ENCODE peak calls at places on chromosomes 3 and 15, in six cellular contexts. X is tibial artery, W is NAMALWA, L is Calu3, U is esophagus muscularis mucosa, G is pancreas. C is an unnamed sample.

GRCh38 chr3:72171946-72172345 is 387.0 kb upstream of the PROK2 start:
- DNase-seq in U (no peak), L (no peak), X (peak; percentile 53), W (no peak), G (no peak), C (no peak)

GRCh38 chr3:129313415-129313982 is 34.8 kb downstream of the HMCES start:
- DNase-seq in U (no peak), X (no peak), G (peak; percentile 37), L (no peak), W (peak; percentile 53), C (no peak)

GRCh38 chr3:6860911-6861330 is at the start of gene GRM7:
- DNase-seq in X (no peak), G (no peak), U (no peak), W (no peak), L (no peak), C (no peak)

GRCh38 chr3:151379083-151379734 is 5.3 kb downstream of the P2RY12 start:
- DNase-seq in W (peak; percentile 64), L (peak; percentile 63), U (no peak), X (peak; percentile 22), G (peak; percentile 11), C (no peak)

GRCh38 chr15:52727825-52728224 is 48.6 kb upstream of the ATOSA start:
- DNase-seq in G (no peak), W (peak; percentile 37), U (no peak), X (no peak), L (no peak), C (no peak)

GRCh38 chr15:49137861-49138260 is 17.5 kb downstream of the COPS2 start:
- DNase-seq in U (no peak), X (no peak), W (no peak), G (no peak), L (no peak), C (no peak)

GRCh38 chr3:113948015-113948917 is 453 bp downstream of the ZDHHC23 start:
- DNase-seq in G (peak; percentile 71), W (peak; percentile 56), L (peak; percentile 60), U (no peak), X (no peak), C (peak; percentile 17)

GRCh38 chr3:156614642-156615511 is 59.5 kb upstream of the TIPARP start:
- DNase-seq in G (no peak), X (no peak), U (no peak), L (no peak), W (peak; percentile 51), C (no peak)

GRCh38 chr3:171461087-171461917 is 1.1 kb upstream of the TNIK start:
- DNase-seq in W (no peak), L (no peak), X (no peak), G (no peak), U (no peak), C (no peak)

C was measured in NCI-H1930.